ENCODE peak calls at places on chromosomes 7 and 10, in eight cellular contexts. J, Z, T, R, O, E, K and I are unnamed samples.

GRCh38 chr7:70183278-70183677 is 585.0 kb downstream of the AUTS2 start:
- DNase-seq in J (no peak), Z (no peak), T (no peak), R (no peak), O (no peak), E (no peak), K (no peak), I (no peak)

GRCh38 chr10:114631678-114632417 is 26.2 kb downstream of the ABLIM1 start:
- DNase-seq in J (peak; percentile 51), Z (no peak), T (no peak), R (peak; percentile 38), O (no peak), E (peak; percentile 85), K (no peak), I (no peak)

GRCh38 chr10:8314486-8314885 is 260.0 kb downstream of the GATA3 start:
- DNase-seq in J (no peak), Z (no peak), T (no peak), R (no peak), O (no peak), E (no peak), K (no peak), I (no peak)

GRCh38 chr7:6026917-6027316 is 4.3 kb upstream of the ANKRD61 start:
- DNase-seq in J (no peak), Z (no peak), T (no peak), R (no peak), O (no peak), E (no peak), K (no peak), I (no peak)

GRCh38 chr10:119377905-119378736 is 164.4 kb downstream of the RGS10 start:
- DNase-seq in J (no peak), Z (no peak), T (no peak), R (no peak), O (no peak), E (no peak), K (no peak), I (no peak)

GRCh38 chr7:70752794-70753241 is 379.1 kb upstream of the GALNT17 start:
- DNase-seq in J (peak; percentile 57), Z (peak; percentile 28), T (peak; percentile 37), R (no peak), O (peak; percentile 97), E (peak; percentile 28), K (no peak), I (peak; percentile 74)

GRCh38 chr10:72334832-72335393 is 19.8 kb downstream of the DNAJB12 start:
- DNase-seq in J (no peak), Z (peak; percentile 98), T (no peak), R (peak; percentile 73), O (peak; percentile 100), E (peak; percentile 94), K (no peak), I (peak; percentile 100)

GRCh38 chr7:135782377-135782776 is 33.8 kb upstream of the FAM180A start:
- DNase-seq in J (no peak), Z (no peak), T (no peak), R (no peak), O (no peak), E (no peak), K (no peak), I (no peak)

GRCh38 chr10:127524229-127524628 is 24.9 kb upstream of the NPS start:
- DNase-seq in J (no peak), Z (no peak), T (no peak), R (no peak), O (no peak), E (no peak), K (no peak), I (no peak)

GRCh38 chr10:27944005-27944404 is 54.9 kb downstream of the ODAD2 start:
- DNase-seq in J (no peak), Z (no peak), T (no peak), R (no peak), O (no peak), E (no peak), K (no peak), I (no peak)

GRCh38 chr10:110664483-110665420 is 20.6 kb downstream of the RBM20 start:
- DNase-seq in J (peak; percentile 95), Z (peak; percentile 90), T (no peak), R (peak; percentile 25), O (peak; percentile 95), E (peak; percentile 92), K (no peak), I (peak; percentile 98)

GRCh38 chr7:129553861-129554530 is 51.7 kb downstream of the SMKR1 start:
- DNase-seq in J (peak; percentile 85), Z (peak; percentile 42), T (peak; percentile 73), R (peak; percentile 18), O (no peak), E (peak; percentile 46), K (peak; percentile 15), I (peak; percentile 21)

GRCh38 chr10:124949543-124949942 is 7.6 kb downstream of the ZRANB1 start:
- DNase-seq in J (no peak), Z (peak; percentile 68), T (no peak), R (no peak), O (peak; percentile 82), E (no peak), K (no peak), I (peak; percentile 78)

GRCh38 chr7:2084331-2084730 is 148.4 kb downstream of the MAD1L1 start:
- DNase-seq in J (no peak), Z (no peak), T (no peak), R (no peak), O (no peak), E (no peak), K (no peak), I (no peak)